ENCODE peak calls at places on chromosome 19, in eight cellular contexts. S is astrocyte of the cerebellum; L is H9; G is T-helper 2 cell; E is stimulated activated CD4-positive, alpha-beta T cell treated with anti-CD3 and anti-CD28 coated beads, Interleukin-15, amount 100 ng/mL, for 24 hours; Y is endothelial cell; M is NCI-H446 treated with DMSO at 0.1 percent for 48 hours; N is adipocyte. C is an unnamed sample.

GRCh38 chr19:3656073-3656746 is 29.6 kb upstream of the CACTIN start:
- DNase-seq in S (no peak), L (no peak), G (no peak), E (no peak), Y (no peak), M (no peak), N (no peak), C (no peak)

GRCh38 chr19:36685835-36686234 is 1.6 kb upstream of the ZNF567 start:
- DNase-seq in S (no peak), L (no peak), G (no peak), E (no peak), Y (no peak), M (no peak), N (no peak), C (no peak)

GRCh38 chr19:34996978-34997640 is 3.0 kb upstream of the GRAMD1A start:
- DNase-seq in S (no peak), L (no peak), G (no peak), E (no peak), Y (no peak), M (no peak), N (no peak), C (no peak)

GRCh38 chr19:18317998-18318800 is 4.7 kb downstream of the LSM4 start:
- DNase-seq in S (no peak), L (no peak), G (no peak), E (peak), Y (peak), M (no peak), N (no peak), C (no peak)

GRCh38 chr19:13122980-13123957 is 5.2 kb downstream of the NACC1 start:
- DNase-seq in S (no peak), L (no peak), G (no peak), E (no peak), Y (no peak), M (no peak), N (no peak), C (no peak)

GRCh38 chr19:5814847-5815246 is 10.0 kb downstream of the NRTN start:
- DNase-seq in S (no peak), L (no peak), G (no peak), E (no peak), Y (no peak), M (no peak), N (no peak), C (no peak)

GRCh38 chr19:12665646-12666304 is 767 bp downstream of the MAN2B1 start:
- DNase-seq in S (no peak), L (no peak), G (no peak), E (peak), Y (no peak), M (no peak), N (peak), C (no peak)

GRCh38 chr19:58355215-58355796 is 2.0 kb upstream of the A1BG start:
- DNase-seq in S (no peak), L (no peak), G (no peak), E (no peak), Y (no peak), M (no peak), N (no peak), C (no peak)

GRCh38 chr19:51514866-51515481 is 13.4 kb upstream of the SIGLEC12 start:
- DNase-seq in S (peak), L (no peak), G (no peak), E (peak), Y (peak), M (no peak), N (peak), C (no peak)

GRCh38 chr19:7888145-7888825 is at the start of gene LRRC8E:
- DNase-seq in S (peak), L (peak), G (no peak), E (peak), Y (peak), M (no peak), N (peak), C (no peak)

GRCh38 chr19:33796164-33797100 is at the start of gene KCTD15:
- DNase-seq in S (no peak), L (peak), G (no peak), E (peak), Y (peak), M (no peak), N (peak), C (no peak)

C was measured in SIG-M5.